ENCODE peak calls at places on chromosomes 1 and 21, in seven cellular contexts. One of them, this sample, is unnamed.

GRCh38 chr1:230140221-230141001 is 73.4 kb downstream of the GALNT2 start:
- DNase-seq in stimulated activated CD4-positive, alpha-beta T cell treated with anti-CD3 and anti-CD28 coated beads, Interleukin-15, amount 100 ng/mL, for 1 hour: no peak
- DNase-seq in activated CD8-positive, alpha-beta memory T cell treated with anti-CD3 and anti-CD28 coated beads, Interleukin-2, amount 10 ng/mL, durations not matched to agents 7 days and 5 days: no peak
- DNase-seq in iPS-NIHi11: no peak
- DNase-seq in stomach: no peak
- DNase-seq in GM12892: no peak
- DNase-seq in COR-L47: peak; percentile 30
- DNase-seq in this sample: no peak

GRCh38 chr1:13469343-13469742 is 44.5 kb downstream of the LRRC38 start:
- DNase-seq in stimulated activated CD4-positive, alpha-beta T cell treated with anti-CD3 and anti-CD28 coated beads, Interleukin-15, amount 100 ng/mL, for 1 hour: no peak
- DNase-seq in GM12892: peak; percentile 25
- DNase-seq in COR-L47: peak; percentile 4
- DNase-seq in activated CD8-positive, alpha-beta memory T cell treated with anti-CD3 and anti-CD28 coated beads, Interleukin-2, amount 10 ng/mL, durations not matched to agents 7 days and 5 days: no peak
- DNase-seq in iPS-NIHi11: no peak
- DNase-seq in stomach: no peak
- DNase-seq in this sample: no peak

GRCh38 chr1:215507119-215507518 is 60.0 kb upstream of the KCTD3 start:
- DNase-seq in stomach: no peak
- DNase-seq in GM12892: no peak
- DNase-seq in COR-L47: no peak
- DNase-seq in activated CD8-positive, alpha-beta memory T cell treated with anti-CD3 and anti-CD28 coated beads, Interleukin-2, amount 10 ng/mL, durations not matched to agents 7 days and 5 days: no peak
- DNase-seq in stimulated activated CD4-positive, alpha-beta T cell treated with anti-CD3 and anti-CD28 coated beads, Interleukin-15, amount 100 ng/mL, for 1 hour: no peak
- DNase-seq in iPS-NIHi11: no peak
- DNase-seq in this sample: no peak

GRCh38 chr1:162913345-162913744 is 52.4 kb upstream of the CCDC190 start:
- DNase-seq in GM12892: no peak
- DNase-seq in stomach: peak; percentile 39
- DNase-seq in COR-L47: no peak
- DNase-seq in iPS-NIHi11: no peak
- DNase-seq in activated CD8-positive, alpha-beta memory T cell treated with anti-CD3 and anti-CD28 coated beads, Interleukin-2, amount 10 ng/mL, durations not matched to agents 7 days and 5 days: no peak
- DNase-seq in stimulated activated CD4-positive, alpha-beta T cell treated with anti-CD3 and anti-CD28 coated beads, Interleukin-15, amount 100 ng/mL, for 1 hour: no peak
- DNase-seq in this sample: peak; percentile 48

GRCh38 chr1:101236546-101237228 is at the start of gene S1PR1:
- DNase-seq in activated CD8-positive, alpha-beta memory T cell treated with anti-CD3 and anti-CD28 coated beads, Interleukin-2, amount 10 ng/mL, durations not matched to agents 7 days and 5 days: peak; percentile 84
- DNase-seq in GM12892: peak; percentile 29
- DNase-seq in stimulated activated CD4-positive, alpha-beta T cell treated with anti-CD3 and anti-CD28 coated beads, Interleukin-15, amount 100 ng/mL, for 1 hour: peak; percentile 57
- DNase-seq in stomach: peak; percentile 50
- DNase-seq in COR-L47: peak; percentile 31
- DNase-seq in iPS-NIHi11: peak; percentile 69
- DNase-seq in this sample: peak; percentile 56

GRCh38 chr1:162218975-162219374 is 149.5 kb downstream of the NOS1AP start:
- DNase-seq in iPS-NIHi11: no peak
- DNase-seq in stimulated activated CD4-positive, alpha-beta T cell treated with anti-CD3 and anti-CD28 coated beads, Interleukin-15, amount 100 ng/mL, for 1 hour: no peak
- DNase-seq in stomach: no peak
- DNase-seq in GM12892: no peak
- DNase-seq in COR-L47: no peak
- DNase-seq in activated CD8-positive, alpha-beta memory T cell treated with anti-CD3 and anti-CD28 coated beads, Interleukin-2, amount 10 ng/mL, durations not matched to agents 7 days and 5 days: no peak
- DNase-seq in this sample: no peak

GRCh38 chr1:209095627-209096595 is 487.6 kb upstream of the CAMK1G start:
- DNase-seq in stimulated activated CD4-positive, alpha-beta T cell treated with anti-CD3 and anti-CD28 coated beads, Interleukin-15, amount 100 ng/mL, for 1 hour: no peak
- DNase-seq in iPS-NIHi11: no peak
- DNase-seq in stomach: no peak
- DNase-seq in GM12892: no peak
- DNase-seq in activated CD8-positive, alpha-beta memory T cell treated with anti-CD3 and anti-CD28 coated beads, Interleukin-2, amount 10 ng/mL, durations not matched to agents 7 days and 5 days: no peak
- DNase-seq in COR-L47: no peak
- DNase-seq in this sample: no peak

GRCh38 chr1:214445846-214446614 is 105.4 kb downstream of the PTPN14 start:
- DNase-seq in stimulated activated CD4-positive, alpha-beta T cell treated with anti-CD3 and anti-CD28 coated beads, Interleukin-15, amount 100 ng/mL, for 1 hour: no peak
- DNase-seq in activated CD8-positive, alpha-beta memory T cell treated with anti-CD3 and anti-CD28 coated beads, Interleukin-2, amount 10 ng/mL, durations not matched to agents 7 days and 5 days: no peak
- DNase-seq in stomach: no peak
- DNase-seq in GM12892: no peak
- DNase-seq in COR-L47: no peak
- DNase-seq in iPS-NIHi11: no peak
- DNase-seq in this sample: no peak

GRCh38 chr21:28229811-28230210 is 762.9 kb downstream of the LTN1 start:
- DNase-seq in GM12892: no peak
- DNase-seq in stomach: no peak
- DNase-seq in activated CD8-positive, alpha-beta memory T cell treated with anti-CD3 and anti-CD28 coated beads, Interleukin-2, amount 10 ng/mL, durations not matched to agents 7 days and 5 days: no peak
- DNase-seq in iPS-NIHi11: no peak
- DNase-seq in stimulated activated CD4-positive, alpha-beta T cell treated with anti-CD3 and anti-CD28 coated beads, Interleukin-15, amount 100 ng/mL, for 1 hour: no peak
- DNase-seq in COR-L47: no peak
- DNase-seq in this sample: no peak

GRCh38 chr1:44543816-44544185 is 130.5 kb downstream of the TMEM53 start:
- DNase-seq in COR-L47: no peak
- DNase-seq in activated CD8-positive, alpha-beta memory T cell treated with anti-CD3 and anti-CD28 coated beads, Interleukin-2, amount 10 ng/mL, durations not matched to agents 7 days and 5 days: no peak
- DNase-seq in GM12892: no peak
- DNase-seq in stomach: no peak
- DNase-seq in iPS-NIHi11: peak; percentile 40
- DNase-seq in stimulated activated CD4-positive, alpha-beta T cell treated with anti-CD3 and anti-CD28 coated beads, Interleukin-15, amount 100 ng/mL, for 1 hour: no peak
- DNase-seq in this sample: no peak

GRCh38 chr1:93673159-93673657 is 8.4 kb downstream of the BCAR3 start:
- DNase-seq in stimulated activated CD4-positive, alpha-beta T cell treated with anti-CD3 and anti-CD28 coated beads, Interleukin-15, amount 100 ng/mL, for 1 hour: no peak
- DNase-seq in GM12892: no peak
- DNase-seq in COR-L47: no peak
- DNase-seq in stomach: no peak
- DNase-seq in iPS-NIHi11: no peak
- DNase-seq in activated CD8-positive, alpha-beta memory T cell treated with anti-CD3 and anti-CD28 coated beads, Interleukin-2, amount 10 ng/mL, durations not matched to agents 7 days and 5 days: no peak
- DNase-seq in this sample: no peak

GRCh38 chr1:17668638-17669175 is 86.4 kb upstream of the ACTL8 start:
- DNase-seq in iPS-NIHi11: no peak
- DNase-seq in stomach: no peak
- DNase-seq in COR-L47: no peak
- DNase-seq in GM12892: no peak
- DNase-seq in activated CD8-positive, alpha-beta memory T cell treated with anti-CD3 and anti-CD28 coated beads, Interleukin-2, amount 10 ng/mL, durations not matched to agents 7 days and 5 days: no peak
- DNase-seq in stimulated activated CD4-positive, alpha-beta T cell treated with anti-CD3 and anti-CD28 coated beads, Interleukin-15, amount 100 ng/mL, for 1 hour: no peak
- DNase-seq in this sample: no peak

GRCh38 chr21:31918250-31918775 is 45.5 kb downstream of the HUNK start:
- DNase-seq in stimulated activated CD4-positive, alpha-beta T cell treated with anti-CD3 and anti-CD28 coated beads, Interleukin-15, amount 100 ng/mL, for 1 hour: no peak
- DNase-seq in COR-L47: no peak
- DNase-seq in stomach: no peak
- DNase-seq in activated CD8-positive, alpha-beta memory T cell treated with anti-CD3 and anti-CD28 coated beads, Interleukin-2, amount 10 ng/mL, durations not matched to agents 7 days and 5 days: no peak
- DNase-seq in iPS-NIHi11: no peak
- DNase-seq in GM12892: no peak
- DNase-seq in this sample: no peak

GRCh38 chr1:181090653-181091126 is 2.2 kb downstream of the IER5 start:
- DNase-seq in iPS-NIHi11: no peak
- DNase-seq in stimulated activated CD4-positive, alpha-beta T cell treated with anti-CD3 and anti-CD28 coated beads, Interleukin-15, amount 100 ng/mL, for 1 hour: no peak
- DNase-seq in stomach: no peak
- DNase-seq in activated CD8-positive, alpha-beta memory T cell treated with anti-CD3 and anti-CD28 coated beads, Interleukin-2, amount 10 ng/mL, durations not matched to agents 7 days and 5 days: peak; percentile 78
- DNase-seq in GM12892: no peak
- DNase-seq in COR-L47: no peak
- DNase-seq in this sample: no peak

GRCh38 chr21:45544449-45545235 is 2.4 kb upstream of the SLC19A1 start:
- DNase-seq in COR-L47: no peak
- DNase-seq in GM12892: no peak
- DNase-seq in iPS-NIHi11: no peak
- DNase-seq in stimulated activated CD4-positive, alpha-beta T cell treated with anti-CD3 and anti-CD28 coated beads, Interleukin-15, amount 100 ng/mL, for 1 hour: no peak
- DNase-seq in activated CD8-positive, alpha-beta memory T cell treated with anti-CD3 and anti-CD28 coated beads, Interleukin-2, amount 10 ng/mL, durations not matched to agents 7 days and 5 days: peak; percentile 39
- DNase-seq in stomach: peak; percentile 19
- DNase-seq in this sample: peak; percentile 39

GRCh38 chr1:156502749-156503671 is 2.4 kb upstream of the MEF2D start:
- DNase-seq in stomach: peak; percentile 80
- DNase-seq in iPS-NIHi11: peak; percentile 88
- DNase-seq in stimulated activated CD4-positive, alpha-beta T cell treated with anti-CD3 and anti-CD28 coated beads, Interleukin-15, amount 100 ng/mL, for 1 hour: no peak
- DNase-seq in COR-L47: no peak
- DNase-seq in GM12892: no peak
- DNase-seq in activated CD8-positive, alpha-beta memory T cell treated with anti-CD3 and anti-CD28 coated beads, Interleukin-2, amount 10 ng/mL, durations not matched to agents 7 days and 5 days: no peak
- DNase-seq in this sample: peak; percentile 92

GRCh38 chr1:116494351-116494692 is 76.5 kb downstream of the CD58 start:
- DNase-seq in iPS-NIHi11: peak; percentile 35
- DNase-seq in GM12892: no peak
- DNase-seq in stimulated activated CD4-positive, alpha-beta T cell treated with anti-CD3 and anti-CD28 coated beads, Interleukin-15, amount 100 ng/mL, for 1 hour: no peak
- DNase-seq in activated CD8-positive, alpha-beta memory T cell treated with anti-CD3 and anti-CD28 coated beads, Interleukin-2, amount 10 ng/mL, durations not matched to agents 7 days and 5 days: no peak
- DNase-seq in COR-L47: no peak
- DNase-seq in stomach: no peak
- DNase-seq in this sample: no peak

GRCh38 chr1:200890818-200891773 is 3.6 kb upstream of the INAVA start:
- DNase-seq in iPS-NIHi11: peak; percentile 80
- DNase-seq in COR-L47: no peak
- DNase-seq in stimulated activated CD4-positive, alpha-beta T cell treated with anti-CD3 and anti-CD28 coated beads, Interleukin-15, amount 100 ng/mL, for 1 hour: no peak
- DNase-seq in stomach: no peak
- DNase-seq in GM12892: no peak
- DNase-seq in activated CD8-positive, alpha-beta memory T cell treated with anti-CD3 and anti-CD28 coated beads, Interleukin-2, amount 10 ng/mL, durations not matched to agents 7 days and 5 days: no peak
- DNase-seq in this sample: peak; percentile 38

GRCh38 chr1:43225168-43225567 is 44.6 kb upstream of the TMEM125 start:
- DNase-seq in GM12892: no peak
- DNase-seq in stimulated activated CD4-positive, alpha-beta T cell treated with anti-CD3 and anti-CD28 coated beads, Interleukin-15, amount 100 ng/mL, for 1 hour: no peak
- DNase-seq in stomach: no peak
- DNase-seq in activated CD8-positive, alpha-beta memory T cell treated with anti-CD3 and anti-CD28 coated beads, Interleukin-2, amount 10 ng/mL, durations not matched to agents 7 days and 5 days: no peak
- DNase-seq in COR-L47: no peak
- DNase-seq in iPS-NIHi11: peak; percentile 20
- DNase-seq in this sample: no peak

GRCh38 chr1:55376894-55377293 is 161.7 kb upstream of the USP24 start:
- DNase-seq in activated CD8-positive, alpha-beta memory T cell treated with anti-CD3 and anti-CD28 coated beads, Interleukin-2, amount 10 ng/mL, durations not matched to agents 7 days and 5 days: no peak
- DNase-seq in COR-L47: no peak
- DNase-seq in iPS-NIHi11: no peak
- DNase-seq in stimulated activated CD4-positive, alpha-beta T cell treated with anti-CD3 and anti-CD28 coated beads, Interleukin-15, amount 100 ng/mL, for 1 hour: no peak
- DNase-seq in GM12892: no peak
- DNase-seq in stomach: no peak
- DNase-seq in this sample: no peak

GRCh38 chr1:184982002-184982954 is 8.0 kb upstream of the NIBAN1 start:
- DNase-seq in COR-L47: peak; percentile 60
- DNase-seq in GM12892: peak; percentile 35
- DNase-seq in activated CD8-positive, alpha-beta memory T cell treated with anti-CD3 and anti-CD28 coated beads, Interleukin-2, amount 10 ng/mL, durations not matched to agents 7 days and 5 days: peak; percentile 85
- DNase-seq in iPS-NIHi11: peak; percentile 52
- DNase-seq in stomach: peak; percentile 82
- DNase-seq in stimulated activated CD4-positive, alpha-beta T cell treated with anti-CD3 and anti-CD28 coated beads, Interleukin-15, amount 100 ng/mL, for 1 hour: peak; percentile 52
- DNase-seq in this sample: peak; percentile 58

GRCh38 chr1:6148497-6149241 is 31.5 kb downstream of the CHD5 start:
- DNase-seq in COR-L47: no peak
- DNase-seq in activated CD8-positive, alpha-beta memory T cell treated with anti-CD3 and anti-CD28 coated beads, Interleukin-2, amount 10 ng/mL, durations not matched to agents 7 days and 5 days: peak; percentile 70
- DNase-seq in stimulated activated CD4-positive, alpha-beta T cell treated with anti-CD3 and anti-CD28 coated beads, Interleukin-15, amount 100 ng/mL, for 1 hour: peak; percentile 28
- DNase-seq in GM12892: peak; percentile 54
- DNase-seq in stomach: peak; percentile 57
- DNase-seq in iPS-NIHi11: peak; percentile 99
- DNase-seq in this sample: no peak

GRCh38 chr1:234987415-234988159 is 141.1 kb downstream of the TOMM20 start:
- DNase-seq in GM12892: no peak
- DNase-seq in stimulated activated CD4-positive, alpha-beta T cell treated with anti-CD3 and anti-CD28 coated beads, Interleukin-15, amount 100 ng/mL, for 1 hour: no peak
- DNase-seq in iPS-NIHi11: peak; percentile 44
- DNase-seq in COR-L47: no peak
- DNase-seq in stomach: peak; percentile 79
- DNase-seq in activated CD8-positive, alpha-beta memory T cell treated with anti-CD3 and anti-CD28 coated beads, Interleukin-2, amount 10 ng/mL, durations not matched to agents 7 days and 5 days: no peak
- DNase-seq in this sample: peak; percentile 84

GRCh38 chr1:78284354-78284753 is 206.4 kb upstream of the PTGFR start:
- DNase-seq in GM12892: no peak
- DNase-seq in activated CD8-positive, alpha-beta memory T cell treated with anti-CD3 and anti-CD28 coated beads, Interleukin-2, amount 10 ng/mL, durations not matched to agents 7 days and 5 days: no peak
- DNase-seq in COR-L47: no peak
- DNase-seq in stomach: no peak
- DNase-seq in stimulated activated CD4-positive, alpha-beta T cell treated with anti-CD3 and anti-CD28 coated beads, Interleukin-15, amount 100 ng/mL, for 1 hour: no peak
- DNase-seq in iPS-NIHi11: no peak
- DNase-seq in this sample: no peak

GRCh38 chr1:68320349-68320748 is 88.0 kb upstream of the WLS start:
- DNase-seq in stimulated activated CD4-positive, alpha-beta T cell treated with anti-CD3 and anti-CD28 coated beads, Interleukin-15, amount 100 ng/mL, for 1 hour: no peak
- DNase-seq in GM12892: no peak
- DNase-seq in COR-L47: no peak
- DNase-seq in iPS-NIHi11: no peak
- DNase-seq in activated CD8-positive, alpha-beta memory T cell treated with anti-CD3 and anti-CD28 coated beads, Interleukin-2, amount 10 ng/mL, durations not matched to agents 7 days and 5 days: no peak
- DNase-seq in stomach: no peak
- DNase-seq in this sample: no peak

GRCh38 chr21:41956926-41957729 is 3.3 kb upstream of the C2CD2 start:
- DNase-seq in GM12892: no peak
- DNase-seq in stimulated activated CD4-positive, alpha-beta T cell treated with anti-CD3 and anti-CD28 coated beads, Interleukin-15, amount 100 ng/mL, for 1 hour: no peak
- DNase-seq in activated CD8-positive, alpha-beta memory T cell treated with anti-CD3 and anti-CD28 coated beads, Interleukin-2, amount 10 ng/mL, durations not matched to agents 7 days and 5 days: no peak
- DNase-seq in iPS-NIHi11: no peak
- DNase-seq in stomach: no peak
- DNase-seq in COR-L47: no peak
- DNase-seq in this sample: no peak

This sample was measured in breast epithelium.